ENCODE peak calls at places on chromosomes 1 and 21, in nine cellular contexts. X is OCI-LY7, H is fibroblast of lung, S is neuronal stem cell, N is A549, T is HepG2, Q is mesendoderm, A is IMR-90, L is GM23248. M is an unnamed sample.

GRCh38 chr1:60589916-60590315 is 492.4 kb upstream of the NFIA start:
- DNase-seq in H (peak; percentile 16), X (no peak), Q (no peak), A (no peak), T (no peak), L (no peak), S (no peak), N (no peak), M (no peak)

GRCh38 chr1:74504125-74505065 is 8.0 kb downstream of the LRRC53 start:
- DNase-seq in A (peak; percentile 50), T (peak; percentile 38), L (peak; percentile 58), X (peak; percentile 52), Q (peak; percentile 78), H (peak; percentile 44), S (peak; percentile 66), N (peak; percentile 2), M (peak; percentile 84)

GRCh38 chr1:67683736-67684525 is 1.1 kb upstream of the GADD45A start:
- DNase-seq in N (no peak), L (peak; percentile 76), H (peak; percentile 76), A (peak; percentile 79), T (no peak), S (no peak), Q (no peak), X (no peak), M (no peak)

GRCh38 chr21:42652527-42653491 is 612 bp upstream of the PDE9A start:
- DNase-seq in S (peak; percentile 69), N (peak; percentile 47), L (peak; percentile 50), T (peak; percentile 58), X (no peak), H (peak; percentile 27), Q (peak; percentile 76), A (peak; percentile 31), M (peak; percentile 68)

GRCh38 chr1:116403506-116404136 is 30.6 kb downstream of the ATP1A1 start:
- DNase-seq in A (no peak), X (no peak), N (no peak), T (no peak), S (no peak), Q (no peak), H (no peak), L (peak; percentile 45), M (no peak)

GRCh38 chr1:29949676-29950075 is 713.4 kb downstream of the PTPRU start:
- DNase-seq in S (no peak), H (no peak), X (no peak), Q (no peak), T (no peak), N (no peak), A (no peak), L (no peak), M (no peak)

GRCh38 chr1:203655656-203656055 is 29.0 kb downstream of the ATP2B4 start:
- DNase-seq in Q (no peak), X (no peak), N (no peak), A (no peak), H (no peak), T (no peak), S (no peak), L (no peak), M (no peak)

GRCh38 chr1:114668784-114669561 is 876 bp downstream of the DENND2C start:
- DNase-seq in H (peak; percentile 53), N (no peak), T (peak; percentile 37), Q (peak; percentile 37), A (peak; percentile 24), X (peak; percentile 13), S (peak; percentile 5), L (peak; percentile 87), M (peak; percentile 28)

GRCh38 chr1:184407816-184408510 is 21.1 kb downstream of the C1orf21 start:
- DNase-seq in X (no peak), H (peak; percentile 55), Q (no peak), A (peak; percentile 80), S (no peak), N (no peak), L (peak; percentile 55), T (no peak), M (no peak)

GRCh38 chr1:22317920-22318243 is 133.8 kb upstream of the ZBTB40 start:
- DNase-seq in N (no peak), Q (no peak), T (no peak), X (no peak), A (no peak), S (no peak), H (no peak), L (no peak), M (no peak)

GRCh38 chr1:25505706-25506385 is 37.6 kb upstream of the LDLRAP1 start:
- DNase-seq in L (no peak), H (peak; percentile 18), S (no peak), A (no peak), T (no peak), X (no peak), Q (no peak), N (no peak), M (peak; percentile 45)

GRCh38 chr1:228047183-228047466 is 35.4 kb upstream of the ARF1 start:
- DNase-seq in H (no peak), N (no peak), T (no peak), S (no peak), L (no peak), A (no peak), Q (no peak), X (no peak), M (no peak)

GRCh38 chr21:35559128-35559831 is 501.0 kb downstream of the SETD4 start:
- DNase-seq in N (no peak), L (peak; percentile 97), A (peak; percentile 95), X (no peak), S (no peak), H (peak; percentile 98), T (no peak), Q (no peak), M (no peak)

GRCh38 chr1:154407021-154407865 is 2.1 kb downstream of the IL6R start:
- DNase-seq in H (no peak), L (peak; percentile 67), N (no peak), X (peak; percentile 63), A (no peak), T (no peak), S (no peak), Q (no peak), M (no peak)

GRCh38 chr21:36749935-36750578 is 51.1 kb downstream of the SIM2 start:
- DNase-seq in Q (peak; percentile 98), X (no peak), S (peak; percentile 88), T (no peak), H (peak; percentile 63), A (peak; percentile 44), N (no peak), L (peak; percentile 40), M (peak; percentile 98)

GRCh38 chr1:206012086-206012859 is 9.1 kb upstream of the RAB7B start:
- DNase-seq in Q (no peak), X (peak; percentile 93), H (no peak), L (no peak), S (no peak), A (no peak), N (no peak), T (peak; percentile 29), M (peak; percentile 56)

GRCh38 chr21:46082638-46083270 is 15.2 kb upstream of the COL6A2 start:
- DNase-seq in L (peak; percentile 26), X (no peak), A (no peak), N (no peak), T (no peak), H (no peak), Q (no peak), S (no peak), M (no peak)

GRCh38 chr1:209989525-209989924 is 51.5 kb downstream of the SYT14 start:
- DNase-seq in N (peak; percentile 9), L (peak; percentile 64), S (no peak), X (peak; percentile 3), Q (no peak), T (no peak), H (peak; percentile 15), A (peak; percentile 34), M (no peak)

GRCh38 chr1:150695561-150695960 is 1.4 kb downstream of the GOLPH3L start:
- DNase-seq in N (no peak), Q (no peak), H (peak; percentile 5), A (peak; percentile 12), T (no peak), L (peak; percentile 14), S (no peak), X (no peak), M (no peak)

GRCh38 chr1:189606795-189607476 is 870.7 kb downstream of the BRINP3 start:
- DNase-seq in S (no peak), L (no peak), X (no peak), Q (no peak), H (peak; percentile 96), T (no peak), A (peak; percentile 89), N (peak; percentile 13), M (no peak)

DNA sequence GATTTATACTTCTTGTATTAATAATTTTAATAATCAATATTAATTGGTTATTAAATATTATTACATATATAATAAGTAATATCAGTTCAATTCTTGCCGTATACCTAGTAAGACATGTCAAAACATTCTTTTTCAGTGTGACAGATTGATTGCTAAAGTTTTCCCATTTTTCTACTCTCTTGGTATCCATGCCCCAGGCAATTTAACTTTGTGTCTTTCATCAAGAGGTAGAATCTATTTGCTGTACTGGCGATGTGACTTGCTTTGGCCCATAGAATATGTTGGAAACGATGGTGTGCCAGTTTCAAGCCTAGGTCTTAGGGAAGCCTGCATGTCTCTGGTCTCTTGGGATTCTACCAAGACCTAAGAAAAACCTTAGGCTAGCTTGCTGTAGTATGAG is 436.1 kb upstream of the ADAMTS5 start:
- DNase-seq in A (no peak), Q (no peak), H (no peak), S (no peak), N (no peak), T (no peak), L (no peak), X (no peak), M (no peak)
- H3K4me2 ChIP-seq in A (no peak overlapping the region), Q (no peak overlapping the region), H (no peak overlapping the region), S (no peak overlapping the region), N (no peak overlapping the region), T (no peak overlapping the region), L (no peak overlapping the region), X (no peak overlapping the region), M (no peak overlapping the region)

GRCh38 chr1:8154621-8155052 is 128.5 kb upstream of the ERRFI1 start:
- DNase-seq in A (peak; percentile 74), X (no peak), L (no peak), N (peak; percentile 36), S (peak; percentile 5), Q (no peak), H (peak; percentile 91), T (peak; percentile 99), M (no peak)
- H3K27ac ChIP-seq in A (peak overlapping the region; percentile 6), X (no peak overlapping the region), L (no peak overlapping the region), N (peak overlapping the region; percentile 64), S (peak overlapping the region; percentile 62), Q (no peak overlapping the region), H (no peak overlapping the region), T (peak overlapping the region; percentile 88), M (no peak overlapping the region)

GRCh38 chr1:8198522-8198921 is 119.4 kb upstream of the SLC45A1 start:
- DNase-seq in X (no peak), H (no peak), Q (no peak), T (no peak), L (no peak), N (no peak), S (no peak), A (no peak), M (no peak)
- H3K4me1 ChIP-seq in X (no peaks in the 10 kb centered on the region), H (peaks cover 23% of the 10 kb centered on the region), Q (peaks cover 2% of the 10 kb centered on the region), T (peaks cover 95% of the 10 kb centered on the region), L (peaks cover 57% of the 10 kb centered on the region), N (peaks cover 81% of the 10 kb centered on the region), S (peaks cover 9% of the 10 kb centered on the region), A (peaks cover 37% of the 10 kb centered on the region), M (peaks cover 8% of the 10 kb centered on the region)

DNA sequence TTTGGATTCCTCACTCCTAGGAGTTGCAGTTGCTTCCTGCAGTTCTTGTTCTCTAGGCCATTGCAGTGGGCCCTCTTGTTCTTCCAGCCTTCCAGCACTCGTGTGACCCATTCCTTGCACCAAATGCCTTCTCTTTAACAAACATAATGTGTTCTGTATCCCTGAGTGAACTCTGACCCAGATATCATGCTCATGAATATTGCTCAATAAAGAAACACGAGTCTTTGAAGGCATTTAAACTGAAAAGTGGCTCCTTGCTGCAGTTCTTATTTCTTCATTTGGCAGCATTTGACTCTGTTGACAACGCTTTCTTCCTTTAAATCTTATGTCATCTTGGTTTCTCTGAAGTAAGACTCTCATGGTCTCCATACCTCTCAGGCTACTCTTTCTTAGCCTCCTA is 100.7 kb upstream of the PDE4B start:
- DNase-seq in Q (no peak), L (peak; percentile 11), H (no peak), A (no peak), N (no peak), S (no peak), T (no peak), X (no peak), M (no peak)
- H3K4me2 ChIP-seq in Q (no peak overlapping the region), L (no peak overlapping the region), H (no peak overlapping the region), A (no peak overlapping the region), N (no peak overlapping the region), S (no peak overlapping the region), T (no peak overlapping the region), X (no peak overlapping the region), M (no peak overlapping the region)

M was measured in GM23338.